ENCODE peak calls at places on chromosome 2, in six cellular contexts. One of them, this sample, is unnamed. For H3K36me3 and H3K4me1, the result is how much of the 10 kb centered on the place peaks cover.

GRCh38 chr2:165203689-165204559 is at the start of gene SCN3A:
- DNase-seq in BE2C: peak
- DNase-seq in aorta: no peak
- DNase-seq in tibial artery: no peak
- DNase-seq in spleen: no peak
- DNase-seq in ovary: no peak
- DNase-seq in this sample: peak

GRCh38 chr2:85162746-85163301 is 29.6 kb downstream of the TCF7L1 start:
- DNase-seq in BE2C: no peak
- DNase-seq in aorta: no peak
- DNase-seq in tibial artery: peak
- DNase-seq in spleen: no peak
- DNase-seq in ovary: peak
- DNase-seq in this sample: peak

GRCh38 chr2:6254446-6254845 is 562.3 kb downstream of the SOX11 start:
- DNase-seq in BE2C: no peak
- DNase-seq in aorta: no peak
- DNase-seq in tibial artery: no peak
- DNase-seq in spleen: no peak
- DNase-seq in ovary: no peak
- DNase-seq in this sample: no peak

GRCh38 chr2:101145406-101145805 is 5.8 kb downstream of the TBC1D8 start:
- DNase-seq in BE2C: no peak
- DNase-seq in aorta: no peak
- DNase-seq in tibial artery: no peak
- DNase-seq in spleen: no peak
- DNase-seq in ovary: no peak
- DNase-seq in this sample: no peak

GRCh38 chr2:99619211-99619610 is 129.4 kb upstream of the REV1 start:
- DNase-seq in BE2C: no peak
- DNase-seq in aorta: no peak
- DNase-seq in tibial artery: no peak
- DNase-seq in spleen: no peak
- DNase-seq in ovary: no peak
- DNase-seq in this sample: no peak

GRCh38 chr2:94978917-94979316 is 46.6 kb upstream of the MAL start:
- DNase-seq in BE2C: no peak
- DNase-seq in aorta: no peak
- DNase-seq in tibial artery: no peak
- DNase-seq in spleen: no peak
- DNase-seq in ovary: no peak
- DNase-seq in this sample: no peak

GRCh38 chr2:175468699-175469098 is 287.2 kb upstream of the ATP5MC3 start:
- DNase-seq in BE2C: no peak
- DNase-seq in aorta: no peak
- DNase-seq in tibial artery: no peak
- DNase-seq in spleen: no peak
- DNase-seq in ovary: no peak
- DNase-seq in this sample: no peak

GRCh38 chr2:68768461-68768860 is 33.9 kb downstream of the ARHGAP25 start:
- DNase-seq in BE2C: no peak
- DNase-seq in aorta: no peak
- DNase-seq in tibial artery: no peak
- DNase-seq in spleen: no peak
- DNase-seq in ovary: no peak
- DNase-seq in this sample: no peak

GRCh38 chr2:85926931-85927527 is 38.2 kb upstream of the ST3GAL5 start:
- DNase-seq in BE2C: no peak
- DNase-seq in aorta: no peak
- DNase-seq in tibial artery: no peak
- DNase-seq in spleen: no peak
- DNase-seq in ovary: no peak
- DNase-seq in this sample: peak

GRCh38 chr2:126774290-126774689 is 118.3 kb downstream of the GYPC start:
- DNase-seq in BE2C: no peak
- DNase-seq in aorta: no peak
- DNase-seq in tibial artery: no peak
- DNase-seq in spleen: peak
- DNase-seq in ovary: no peak
- DNase-seq in this sample: no peak

GRCh38 chr2:2232167-2232566 is 98.9 kb downstream of the MYT1L start:
- DNase-seq in BE2C: no peak
- DNase-seq in aorta: no peak
- DNase-seq in tibial artery: no peak
- DNase-seq in spleen: no peak
- DNase-seq in ovary: no peak
- DNase-seq in this sample: no peak

GRCh38 chr2:237731663-237732062 is 66.9 kb upstream of the RBM44 start:
- DNase-seq in BE2C: peak
- DNase-seq in aorta: no peak
- DNase-seq in tibial artery: no peak
- DNase-seq in spleen: no peak
- DNase-seq in ovary: no peak
- DNase-seq in this sample: peak

GRCh38 chr2:238121511-238122286 is 16.8 kb upstream of the KLHL30 start:
- DNase-seq in BE2C: no peak
- DNase-seq in aorta: no peak
- DNase-seq in tibial artery: no peak
- DNase-seq in spleen: peak
- DNase-seq in ovary: no peak
- DNase-seq in this sample: no peak

GRCh38 chr2:54879598-54880355 is 156.3 kb downstream of the EML6 start:
- DNase-seq in BE2C: no peak
- DNase-seq in aorta: no peak
- DNase-seq in tibial artery: no peak
- DNase-seq in spleen: no peak
- DNase-seq in ovary: no peak
- DNase-seq in this sample: peak

GRCh38 chr2:25043241-25043867 is 1.5 kb downstream of the EFR3B start:
- DNase-seq in BE2C: peak
- DNase-seq in aorta: peak
- DNase-seq in tibial artery: no peak
- DNase-seq in spleen: peak
- DNase-seq in ovary: no peak
- DNase-seq in this sample: peak

GRCh38 chr2:167191588-167191987 is 303.3 kb downstream of the XIRP2 start:
- DNase-seq in BE2C: no peak
- DNase-seq in aorta: no peak
- DNase-seq in tibial artery: no peak
- DNase-seq in spleen: no peak
- DNase-seq in ovary: no peak
- DNase-seq in this sample: no peak

GRCh38 chr2:18546586-18546985 is 13.9 kb downstream of the RDH14 start:
- DNase-seq in BE2C: no peak
- DNase-seq in aorta: no peak
- DNase-seq in tibial artery: no peak
- DNase-seq in spleen: no peak
- DNase-seq in ovary: no peak
- DNase-seq in this sample: no peak

GRCh38 chr2:233421091-233421816 is 67.0 kb downstream of the DGKD start:
- DNase-seq in BE2C: no peak
- DNase-seq in aorta: no peak
- DNase-seq in tibial artery: peak
- DNase-seq in spleen: no peak
- DNase-seq in ovary: no peak
- DNase-seq in this sample: no peak

GRCh38 chr2:68796306-68796905 is 61.8 kb downstream of the ARHGAP25 start:
- DNase-seq in BE2C: no peak
- DNase-seq in aorta: no peak
- DNase-seq in tibial artery: no peak
- DNase-seq in spleen: no peak
- DNase-seq in ovary: no peak
- DNase-seq in this sample: no peak

GRCh38 chr2:146850746-146851145 is 994.1 kb upstream of the ACVR2A start:
- DNase-seq in BE2C: no peak
- DNase-seq in aorta: no peak
- DNase-seq in tibial artery: no peak
- DNase-seq in spleen: no peak
- DNase-seq in ovary: no peak
- DNase-seq in this sample: peak

GRCh38 chr2:65370387-65371093 is 61.9 kb downstream of the SPRED2 start:
- DNase-seq in BE2C: no peak
- DNase-seq in aorta: no peak
- DNase-seq in tibial artery: no peak
- DNase-seq in spleen: no peak
- DNase-seq in ovary: no peak
- DNase-seq in this sample: peak

GRCh38 chr2:191664823-191665222 is 13.1 kb upstream of the NABP1 start:
- DNase-seq in BE2C: no peak
- DNase-seq in aorta: no peak
- DNase-seq in tibial artery: no peak
- DNase-seq in spleen: no peak
- DNase-seq in ovary: no peak
- DNase-seq in this sample: no peak

GRCh38 chr2:234964631-234965461 is 13.0 kb downstream of the SH3BP4 start:
- DNase-seq in BE2C: no peak
- DNase-seq in aorta: no peak
- DNase-seq in tibial artery: peak
- DNase-seq in spleen: peak
- DNase-seq in ovary: no peak
- DNase-seq in this sample: no peak

GRCh38 chr2:168220971-168221819 is 26.2 kb downstream of the STK39 start:
- DNase-seq in BE2C: no peak
- DNase-seq in aorta: no peak
- DNase-seq in tibial artery: no peak
- DNase-seq in spleen: no peak
- DNase-seq in ovary: no peak
- DNase-seq in this sample: no peak

GRCh38 chr2:145040433-145040832 is 520.5 kb upstream of the ZEB2 start:
- DNase-seq in BE2C: no peak
- DNase-seq in aorta: no peak
- DNase-seq in tibial artery: no peak
- DNase-seq in spleen: no peak
- DNase-seq in ovary: no peak
- DNase-seq in this sample: no peak

DNA sequence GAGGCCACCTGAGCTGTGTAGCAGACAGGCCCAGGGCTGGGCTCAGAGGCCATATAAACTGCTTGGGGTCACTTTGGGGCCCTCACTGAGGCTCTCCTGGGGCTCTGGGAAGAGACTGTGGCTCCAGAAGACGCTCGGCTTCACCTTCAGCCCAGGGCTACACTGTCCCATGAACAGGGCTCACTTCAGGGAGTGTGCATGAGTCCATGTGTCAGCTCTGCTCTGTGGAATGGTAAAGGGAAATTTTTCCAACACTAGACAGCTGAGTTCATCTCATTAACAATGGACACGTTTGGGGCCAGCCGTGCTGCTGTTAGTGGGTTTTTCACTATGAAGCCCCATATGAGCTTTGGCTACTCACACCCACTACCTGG is 65.4 kb upstream of the TFCP2L1 start:
- DNase-seq in BE2C: no peak
- DNase-seq in aorta: no peak
- DNase-seq in tibial artery: no peak
- DNase-seq in spleen: no peak
- DNase-seq in ovary: no peak
- DNase-seq in this sample: no peak
- H3K36me3 ChIP-seq in BE2C: under half
- H3K36me3 ChIP-seq in aorta: under half
- H3K36me3 ChIP-seq in tibial artery: half or more
- H3K36me3 ChIP-seq in spleen: half or more
- H3K36me3 ChIP-seq in ovary: under half
- H3K36me3 ChIP-seq in this sample: under half

GRCh38 chr2:8416836-8417832 is 264.7 kb upstream of the ID2 start:
- DNase-seq in BE2C: peak
- DNase-seq in aorta: no peak
- DNase-seq in tibial artery: peak
- DNase-seq in spleen: no peak
- DNase-seq in ovary: no peak
- DNase-seq in this sample: no peak
- H3K4me1 ChIP-seq in BE2C: under half
- H3K4me1 ChIP-seq in aorta: under half
- H3K4me1 ChIP-seq in tibial artery: under half
- H3K4me1 ChIP-seq in spleen: under half
- H3K4me1 ChIP-seq in ovary: under half
- H3K4me1 ChIP-seq in this sample: under half

GRCh38 chr2:73759287-73759764 is 20.6 kb downstream of the DUSP11 start:
- DNase-seq in BE2C: no peak
- DNase-seq in aorta: no peak
- DNase-seq in tibial artery: no peak
- DNase-seq in spleen: no peak
- DNase-seq in ovary: no peak
- DNase-seq in this sample: no peak
- H3K36me3 ChIP-seq in BE2C: under half
- H3K36me3 ChIP-seq in aorta: under half
- H3K36me3 ChIP-seq in tibial artery: half or more
- H3K36me3 ChIP-seq in spleen: half or more
- H3K36me3 ChIP-seq in ovary: under half
- H3K36me3 ChIP-seq in this sample: half or more

GRCh38 chr2:66574701-66575624 is 140.0 kb downstream of the MEIS1 start:
- DNase-seq in BE2C: peak
- DNase-seq in aorta: peak
- DNase-seq in tibial artery: peak
- DNase-seq in spleen: no peak
- DNase-seq in ovary: peak
- DNase-seq in this sample: peak

GRCh38 chr2:66573866-66574265 is 138.9 kb downstream of the MEIS1 start:
- DNase-seq in BE2C: no peak
- DNase-seq in aorta: no peak
- DNase-seq in tibial artery: no peak
- DNase-seq in spleen: no peak
- DNase-seq in ovary: no peak
- DNase-seq in this sample: peak

GRCh38 chr2:66576381-66577330 is 141.7 kb downstream of the MEIS1 start:
- DNase-seq in BE2C: no peak
- DNase-seq in aorta: peak
- DNase-seq in tibial artery: no peak
- DNase-seq in spleen: no peak
- DNase-seq in ovary: peak
- DNase-seq in this sample: no peak

GRCh38 chr2:66577331-66578041 is 142.6 kb downstream of the MEIS1 start:
- DNase-seq in BE2C: no peak
- DNase-seq in aorta: peak
- DNase-seq in tibial artery: no peak
- DNase-seq in spleen: no peak
- DNase-seq in ovary: peak
- DNase-seq in this sample: no peak

DNA sequence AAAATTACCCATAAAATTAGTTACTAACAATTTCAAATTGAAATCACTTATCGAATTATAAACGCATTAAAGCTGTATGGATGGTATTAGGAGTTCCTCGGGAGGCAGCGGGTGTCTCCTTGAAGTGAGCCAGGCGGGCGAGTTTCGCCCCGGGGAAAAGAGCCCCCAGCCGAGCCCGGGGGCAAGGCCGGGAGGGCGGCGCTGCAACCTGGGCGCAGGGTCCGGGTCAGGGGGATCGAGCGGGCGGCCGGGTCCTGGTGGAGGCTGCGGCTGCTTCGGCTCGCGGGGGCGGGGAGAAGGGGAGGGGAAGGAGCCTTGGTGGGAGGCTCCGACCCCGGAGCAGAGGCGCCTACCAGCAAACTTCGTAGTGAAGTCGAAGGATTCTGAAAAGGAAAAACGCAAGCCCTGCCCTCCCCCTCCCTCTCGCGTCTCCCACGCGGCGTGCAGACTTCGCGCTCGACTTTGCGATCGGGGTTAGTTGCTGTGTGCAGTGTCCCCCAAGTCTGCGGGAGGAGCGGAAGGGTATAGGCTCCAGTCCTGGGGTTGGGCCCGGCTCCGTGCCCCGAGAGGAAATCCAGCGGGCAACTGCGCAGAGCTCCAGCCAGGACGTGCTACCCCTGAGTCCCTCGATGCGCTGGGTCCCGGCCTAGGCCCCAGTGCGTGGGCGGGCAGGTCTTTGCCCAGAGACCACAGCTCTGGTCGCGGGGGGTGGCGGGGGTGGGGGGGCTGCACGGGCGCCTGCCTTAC is 140.9 kb downstream of the MEIS1 start:
- DNase-seq in BE2C: no peak
- DNase-seq in aorta: peak
- DNase-seq in tibial artery: no peak
- DNase-seq in spleen: peak
- DNase-seq in ovary: peak
- DNase-seq in this sample: peak
- H3K4me1 ChIP-seq in BE2C: under half
- H3K4me1 ChIP-seq in aorta: under half
- H3K4me1 ChIP-seq in tibial artery: under half
- H3K4me1 ChIP-seq in spleen: under half
- H3K4me1 ChIP-seq in ovary: under half
- H3K4me1 ChIP-seq in this sample: under half